ENCODE peak calls at places on chromosomes 13 and 19, in ten cellular contexts. Z, C, X, H, S, J, K, P, E and V are unnamed samples.

GRCh38 chr19:58551123-58551497 is 3.8 kb downstream of the CHMP2A start:
- DNase-seq in P (no peak), X (no peak), E (no peak), Z (no peak), H (no peak), J (no peak), S (no peak), K (no peak), C (no peak), V (no peak)

GRCh38 chr19:10670187-10670586 is 16.0 kb downstream of the ILF3 start:
- DNase-seq in X (no peak), P (no peak), S (no peak), H (no peak), K (no peak), C (no peak), E (no peak), J (no peak), Z (no peak), V (no peak)

GRCh38 chr19:43525836-43526771 is 897 bp downstream of the ETHE1 start:
- DNase-seq in H (no peak), P (peak; percentile 56), S (no peak), J (peak; percentile 27), K (no peak), E (peak; percentile 57), C (peak; percentile 34), Z (peak; percentile 49), X (no peak), V (no peak)

GRCh38 chr19:47637550-47637949 is 28.6 kb downstream of the BICRA start:
- DNase-seq in Z (no peak), J (no peak), E (peak; percentile 12), X (no peak), S (no peak), K (no peak), H (no peak), P (no peak), C (no peak), V (no peak)

GRCh38 chr13:47215741-47216140 is 318.9 kb upstream of the HTR2A start:
- DNase-seq in S (peak; percentile 1), X (no peak), Z (no peak), H (no peak), J (no peak), C (no peak), P (no peak), K (no peak), E (no peak), V (peak; percentile 68)

GRCh38 chr13:90089051-90089450 is 1258.4 kb upstream of the MIR17HG start:
- DNase-seq in X (no peak), S (no peak), Z (no peak), K (no peak), E (no peak), H (no peak), P (no peak), C (no peak), J (no peak), V (no peak)

GRCh38 chr19:5078666-5079409 is 109.9 kb downstream of the KDM4B start:
- DNase-seq in E (no peak), S (no peak), K (no peak), Z (no peak), X (no peak), H (no peak), P (no peak), C (no peak), J (no peak), V (no peak)

GRCh38 chr19:19303411-19303810 is 16.9 kb downstream of the SUGP1 start:
- DNase-seq in Z (no peak), C (peak; percentile 24), K (no peak), X (no peak), E (no peak), P (no peak), J (no peak), S (no peak), H (no peak), V (no peak)

GRCh38 chr13:113907637-113908617 is 44.1 kb upstream of the GAS6 start:
- DNase-seq in H (no peak), K (peak; percentile 71), X (peak; percentile 34), E (no peak), J (no peak), S (no peak), P (no peak), Z (peak; percentile 32), C (no peak), V (peak; percentile 94)

DNA sequence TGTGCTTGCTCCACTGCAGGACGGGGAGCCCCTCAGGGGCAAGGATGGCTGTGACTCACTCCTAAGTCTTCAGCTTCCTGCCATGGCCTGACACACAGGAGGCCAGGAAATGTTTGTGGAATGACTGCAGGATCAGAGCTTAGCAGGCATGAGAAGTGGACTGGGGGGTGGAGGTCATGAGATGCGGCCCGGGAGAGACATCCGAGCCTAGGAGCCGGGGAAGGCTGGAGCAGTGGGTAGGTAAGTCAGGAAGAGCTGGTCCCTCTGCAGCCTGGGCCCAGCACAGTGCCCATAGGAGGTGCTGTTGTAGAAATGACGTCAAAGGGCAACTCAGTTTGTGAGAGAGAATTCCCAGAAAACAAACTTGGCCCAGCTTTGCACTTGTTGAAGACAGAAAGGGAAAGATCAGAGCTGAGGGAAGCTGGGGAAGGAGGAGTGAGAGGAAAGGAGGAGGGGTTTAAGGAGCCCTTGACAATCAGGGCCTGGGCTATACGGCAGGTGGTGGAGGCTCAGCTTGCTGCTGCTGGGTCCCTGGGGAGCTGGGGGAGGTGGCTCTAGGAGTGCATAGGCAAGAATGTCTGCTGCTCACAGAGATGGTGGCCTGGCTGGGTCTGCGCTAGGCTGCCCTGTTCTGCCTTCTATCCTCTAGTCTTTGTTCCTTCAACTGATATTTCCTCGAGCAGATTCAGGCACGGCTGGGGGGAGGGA is 18.5 kb downstream of the POU2F2 start:
- DNase-seq in H (no peak), P (peak; percentile 25), X (no peak), S (peak; percentile 88), E (peak; percentile 67), J (no peak), Z (no peak), C (peak; percentile 46), K (peak; percentile 87), V (peak; percentile 86)
- TF ChIP-seq CTCF in H (no peak), P (no peak), X (no peak), S (peak; percentile 55), E (no peak), J (no peak), Z (peak; percentile 39), C (no peak), K (peak; percentile 47), V (peak; percentile 45)

GRCh38 chr13:65966991-65967451 is 1263.1 kb downstream of the PCDH9 start:
- DNase-seq in X (no peak), K (peak; percentile 8), Z (peak; percentile 5), H (no peak), P (no peak), E (no peak), S (peak; percentile 66), J (no peak), C (no peak), V (no peak)
- TF ChIP-seq CTCF in X (no peak), K (peak; percentile 16), Z (peak; percentile 46), H (no peak), P (no peak), E (no peak), S (peak; percentile 22), J (no peak), C (peak; percentile 46), V (peak; percentile 48)

GRCh38 chr13:97751477-97751876 is 202.0 kb upstream of the IPO5 start:
- DNase-seq in H (no peak), J (no peak), E (no peak), C (no peak), P (no peak), Z (no peak), K (no peak), S (no peak), X (no peak), V (no peak)
- TF ChIP-seq CTCF in H (no peak), J (no peak), E (no peak), C (no peak), P (no peak), Z (no peak), K (no peak), S (no peak), X (no peak), V (no peak)

DNA sequence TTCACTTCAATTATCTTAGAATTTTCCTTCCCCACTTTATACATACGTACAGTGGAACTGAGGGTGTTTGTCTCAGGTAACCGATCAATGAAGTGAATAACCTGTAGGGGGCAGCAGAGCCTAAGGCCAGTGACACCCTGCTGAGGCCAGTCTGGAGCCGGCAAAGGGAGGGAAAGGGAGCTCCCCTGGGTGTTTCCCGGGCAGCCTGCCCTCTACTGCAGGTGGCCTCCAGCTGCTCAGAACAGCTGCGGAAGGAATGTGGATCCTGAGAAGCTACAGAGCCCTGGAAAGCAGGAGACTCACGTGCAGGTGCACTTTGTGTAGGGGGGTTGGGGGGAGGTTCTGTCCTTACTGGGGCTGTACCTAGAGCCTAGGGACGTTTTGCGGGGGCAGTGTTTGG is 832 bp upstream of the ZNF491 start:
- DNase-seq in X (peak; percentile 85), E (peak; percentile 92), J (peak; percentile 73), Z (peak; percentile 95), S (peak; percentile 18), K (peak; percentile 93), H (peak; percentile 60), P (peak; percentile 89), C (peak; percentile 10), V (peak; percentile 77)
- TF ChIP-seq CTCF in X (peak; percentile 86), E (peak; percentile 92), J (peak; percentile 90), Z (peak; percentile 85), S (no peak), K (peak; percentile 79), H (peak; percentile 81), P (peak; percentile 83), C (peak; percentile 18), V (peak; percentile 87)

DNA sequence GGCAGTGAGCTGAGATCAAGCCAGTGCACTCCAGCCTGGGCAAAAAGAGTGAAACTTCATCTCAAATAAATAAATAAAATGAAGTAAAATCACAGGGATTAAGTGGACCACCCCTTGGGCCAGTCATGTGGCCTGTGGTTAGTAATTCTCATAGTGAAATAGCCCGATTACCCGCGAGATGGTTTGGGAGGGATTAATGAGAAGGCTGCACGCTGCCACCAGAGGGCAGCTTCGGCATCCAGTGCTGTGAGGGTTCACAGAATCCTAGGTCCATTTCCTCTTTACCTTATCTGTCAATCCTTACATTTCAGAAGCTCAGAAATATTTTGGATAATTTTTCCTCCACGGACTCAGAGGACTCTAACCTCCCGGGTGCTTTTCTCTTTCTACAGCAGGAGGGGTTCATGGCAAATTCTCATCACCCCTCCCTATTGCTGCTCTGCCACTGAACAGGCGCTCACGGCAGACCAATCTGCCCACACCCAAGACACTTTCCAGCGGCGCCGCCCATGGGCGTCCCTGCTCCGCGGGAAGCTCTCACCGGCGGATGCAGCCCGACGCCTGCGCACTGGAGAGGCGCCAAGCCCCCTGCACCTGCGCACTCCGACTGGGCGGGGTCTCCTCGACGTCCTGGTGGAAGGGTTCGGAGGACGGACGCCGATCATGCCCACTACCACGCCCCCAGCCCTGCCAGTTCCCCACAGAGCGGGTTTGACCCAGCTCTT is 11.0 kb downstream of the ZNF835 start:
- DNase-seq in S (no peak), E (no peak), H (no peak), J (no peak), Z (no peak), X (no peak), C (no peak), K (no peak), P (peak; percentile 33), V (no peak)
- TF ChIP-seq CTCF in S (no peak), E (no peak), H (peak; percentile 19), J (no peak), Z (no peak), X (no peak), C (no peak), K (peak; percentile 47), P (no peak), V (no peak)